ENCODE peak calls at places on chromosome 4, in five cellular contexts. Y, D, L, C and S are unnamed samples.

GRCh38 chr4:83231620-83232056 is 53.0 kb downstream of the COQ2 start:
- DNase-seq in C (no peak), L (no peak), D (peak), Y (peak), S (no peak)

GRCh38 chr4:138572007-138572406 is 329.9 kb upstream of the SLC7A11 start:
- DNase-seq in L (no peak), D (no peak), Y (no peak), C (no peak), S (no peak)

GRCh38 chr4:35835893-35836292 is 408.4 kb downstream of the ARAP2 start:
- DNase-seq in D (no peak), Y (no peak), C (no peak), L (no peak), S (no peak)

GRCh38 chr4:70437212-70437611 is 34.8 kb upstream of the MUC7 start:
- DNase-seq in L (no peak), Y (no peak), C (no peak), D (no peak), S (no peak)

GRCh38 chr4:85756938-85757337 is 282.0 kb downstream of the ARHGAP24 start:
- DNase-seq in Y (peak), L (peak), D (no peak), C (no peak), S (no peak)

GRCh38 chr4:85861064-85861767 is 386.3 kb downstream of the ARHGAP24 start:
- DNase-seq in C (no peak), L (no peak), Y (no peak), D (no peak), S (no peak)

GRCh38 chr4:185870437-185870836 is 58.4 kb upstream of the SORBS2 start:
- DNase-seq in Y (no peak), C (no peak), L (no peak), D (no peak), S (no peak)

GRCh38 chr4:184688447-184688846 is 38.9 kb downstream of the PRIMPOL start:
- DNase-seq in L (peak), Y (no peak), C (no peak), D (peak), S (no peak)

GRCh38 chr4:88242144-88242543 is 42.2 kb downstream of the PPM1K start:
- DNase-seq in D (no peak), L (no peak), Y (no peak), C (no peak), S (no peak)

GRCh38 chr4:144658908-144659307 is 13.0 kb downstream of the HHIP start:
- DNase-seq in Y (peak), L (no peak), D (no peak), C (no peak), S (no peak)

GRCh38 chr4:38461342-38461741 is 202.7 kb upstream of the KLF3 start:
- DNase-seq in Y (no peak), C (no peak), D (no peak), L (no peak), S (no peak)

GRCh38 chr4:139167774-139168444 is 9.1 kb downstream of the ELF2 start:
- DNase-seq in Y (peak), L (no peak), D (no peak), C (no peak), S (no peak)

GRCh38 chr4:163107754-163108153 is 58.9 kb downstream of the NAF1 start:
- DNase-seq in L (peak), D (no peak), C (no peak), Y (peak), S (no peak)

GRCh38 chr4:3689006-3689405 is 77.2 kb upstream of the ADRA2C start:
- DNase-seq in L (no peak), Y (no peak), C (no peak), D (no peak), S (no peak)

GRCh38 chr4:31045151-31045550 is 325.0 kb downstream of the PCDH7 start:
- DNase-seq in L (no peak), D (no peak), C (no peak), Y (no peak), S (no peak)

GRCh38 chr4:118772149-118773081 is 63.5 kb downstream of the SEC24D start:
- DNase-seq in C (no peak), D (no peak), L (peak), Y (peak), S (peak)